ENCODE peak calls at places on chromosomes 5 and 9, in eight cellular contexts. Z, O, Y, C, J, Q, X and A are unnamed samples.

GRCh38 chr5:73454379-73455036 is 5.9 kb upstream of the FOXD1 start:
- DNase-seq in Z (no peak), O (peak), Y (peak), C (no peak), J (peak), Q (no peak), X (peak), A (peak)

GRCh38 chr9:2299843-2300205 is 284.7 kb downstream of the SMARCA2 start:
- DNase-seq in Z (no peak), O (no peak), Y (no peak), C (no peak), J (no peak), Q (no peak), X (no peak), A (no peak)

GRCh38 chr5:51347704-51348103 is 35.5 kb upstream of the ISL1 start:
- DNase-seq in Z (no peak), O (no peak), Y (no peak), C (no peak), J (no peak), Q (no peak), X (peak), A (peak)

GRCh38 chr9:133589454-133590227 is 19.5 kb downstream of the FAM163B start:
- DNase-seq in Z (peak), O (no peak), Y (no peak), C (no peak), J (no peak), Q (no peak), X (peak), A (peak)

GRCh38 chr5:176895350-176895749 is 3.8 kb downstream of the HK3 start:
- DNase-seq in Z (no peak), O (no peak), Y (no peak), C (no peak), J (no peak), Q (no peak), X (no peak), A (no peak)

GRCh38 chr5:159786901-159787691 is 129.2 kb upstream of the ADRA1B start:
- DNase-seq in Z (no peak), O (no peak), Y (peak), C (peak), J (peak), Q (peak), X (no peak), A (no peak)

GRCh38 chr9:135012166-135012565 is 75.3 kb upstream of the OLFM1 start:
- DNase-seq in Z (no peak), O (no peak), Y (no peak), C (no peak), J (no peak), Q (no peak), X (no peak), A (no peak)

GRCh38 chr5:56837386-56837785 is 22.0 kb downstream of the MAP3K1 start:
- DNase-seq in Z (no peak), O (no peak), Y (no peak), C (no peak), J (no peak), Q (no peak), X (no peak), A (no peak)

GRCh38 chr5:161498531-161498930 is 48.0 kb downstream of the GABRB2 start:
- DNase-seq in Z (no peak), O (no peak), Y (no peak), C (no peak), J (no peak), Q (no peak), X (no peak), A (no peak)

GRCh38 chr5:170809551-170809950 is 26.0 kb downstream of the GABRP start:
- DNase-seq in Z (no peak), O (peak), Y (no peak), C (no peak), J (peak), Q (no peak), X (peak), A (peak)

GRCh38 chr5:54889826-54890225 is 95.6 kb downstream of the ESM1 start:
- DNase-seq in Z (no peak), O (no peak), Y (no peak), C (no peak), J (no peak), Q (no peak), X (peak), A (peak)

GRCh38 chr5:173925449-173926071 is 37.4 kb downstream of the CPEB4 start:
- DNase-seq in Z (peak), O (no peak), Y (no peak), C (peak), J (no peak), Q (no peak), X (peak), A (peak)

GRCh38 chr9:87270241-87271234 is 227.1 kb upstream of the DAPK1 start:
- DNase-seq in Z (no peak), O (no peak), Y (no peak), C (peak), J (peak), Q (no peak), X (no peak), A (peak)

GRCh38 chr5:80193421-80193820 is 62.4 kb downstream of the SERINC5 start:
- DNase-seq in Z (no peak), O (no peak), Y (no peak), C (no peak), J (no peak), Q (no peak), X (no peak), A (no peak)

GRCh38 chr9:631596-631995 is 209.9 kb upstream of the DMRT1 start:
- DNase-seq in Z (no peak), O (no peak), Y (no peak), C (no peak), J (no peak), Q (no peak), X (no peak), A (peak)

GRCh38 chr9:127970401-127971313 is 10.1 kb downstream of the EEIG1 start:
- DNase-seq in Z (peak), O (no peak), Y (no peak), C (no peak), J (peak), Q (peak), X (no peak), A (no peak)

GRCh38 chr9:85479305-85479704 is 262.4 kb downstream of the AGTPBP1 start:
- DNase-seq in Z (no peak), O (no peak), Y (no peak), C (no peak), J (no peak), Q (no peak), X (no peak), A (no peak)

GRCh38 chr5:142783601-142784291 is 13.6 kb downstream of the ARHGAP26 start:
- DNase-seq in Z (no peak), O (no peak), Y (no peak), C (peak), J (peak), Q (peak), X (no peak), A (peak)

GRCh38 chr9:106438928-106439327 is 424.0 kb upstream of the ZNF462 start:
- DNase-seq in Z (no peak), O (no peak), Y (no peak), C (no peak), J (no peak), Q (no peak), X (no peak), A (no peak)

GRCh38 chr9:73643379-73644013 is 491.8 kb downstream of the ANXA1 start:
- DNase-seq in Z (no peak), O (no peak), Y (no peak), C (no peak), J (no peak), Q (no peak), X (peak), A (no peak)

GRCh38 chr9:137744632-137745183 is 125.9 kb downstream of the EHMT1 start:
- DNase-seq in Z (no peak), O (no peak), Y (no peak), C (no peak), J (no peak), Q (no peak), X (no peak), A (no peak)

GRCh38 chr5:123708074-123708806 is 196.3 kb downstream of the CSNK1G3 start:
- DNase-seq in Z (no peak), O (no peak), Y (no peak), C (peak), J (no peak), Q (no peak), X (peak), A (peak)

GRCh38 chr9:71793386-71794105 is 25.2 kb upstream of the CEMIP2 start:
- DNase-seq in Z (no peak), O (no peak), Y (no peak), C (no peak), J (no peak), Q (no peak), X (peak), A (no peak)

GRCh38 chr5:34499001-34499734 is 157.0 kb upstream of the RAI14 start:
- DNase-seq in Z (no peak), O (no peak), Y (no peak), C (no peak), J (no peak), Q (no peak), X (peak), A (no peak)

GRCh38 chr5:65103674-65104035 is 334.9 kb downstream of the CWC27 start:
- DNase-seq in Z (no peak), O (no peak), Y (no peak), C (no peak), J (peak), Q (no peak), X (no peak), A (no peak)

GRCh38 chr9:94941211-94941875 is 214.8 kb downstream of the AOPEP start:
- DNase-seq in Z (no peak), O (no peak), Y (no peak), C (no peak), J (no peak), Q (no peak), X (peak), A (no peak)

GRCh38 chr5:99141534-99142135 is 212.8 kb upstream of the CHD1 start:
- DNase-seq in Z (no peak), O (no peak), Y (no peak), C (no peak), J (peak), Q (no peak), X (peak), A (no peak)

GRCh38 chr5:153798830-153799229 is 239.9 kb downstream of the FAM114A2 start:
- DNase-seq in Z (no peak), O (no peak), Y (no peak), C (no peak), J (no peak), Q (no peak), X (no peak), A (no peak)

GRCh38 chr5:92328584-92329259 is 945.6 kb upstream of the ARRDC3 start:
- DNase-seq in Z (no peak), O (no peak), Y (no peak), C (no peak), J (no peak), Q (no peak), X (no peak), A (no peak)

GRCh38 chr5:54525692-54526091 is 8.1 kb downstream of the SNX18 start:
- DNase-seq in Z (no peak), O (no peak), Y (no peak), C (no peak), J (no peak), Q (no peak), X (no peak), A (no peak)

GRCh38 chr5:16467363-16468219 is 2.0 kb upstream of the ZNF622 start:
- DNase-seq in Z (no peak), O (no peak), Y (no peak), C (no peak), J (no peak), Q (no peak), X (no peak), A (no peak)

GRCh38 chr5:172436078-172436873 is 18.0 kb downstream of the SH3PXD2B start:
- DNase-seq in Z (no peak), O (no peak), Y (no peak), C (no peak), J (no peak), Q (peak), X (no peak), A (no peak)

GRCh38 chr5:133840168-133840567 is 128.3 kb downstream of the C5orf15 start:
- DNase-seq in Z (no peak), O (no peak), Y (no peak), C (no peak), J (no peak), Q (no peak), X (no peak), A (no peak)

GRCh38 chr5:172417983-172418630 is 36.2 kb downstream of the SH3PXD2B start:
- DNase-seq in Z (no peak), O (peak), Y (peak), C (peak), J (peak), Q (peak), X (peak), A (peak)

GRCh38 chr5:132408456-132408855 is 38.9 kb downstream of the SLC22A5 start:
- DNase-seq in Z (no peak), O (no peak), Y (no peak), C (no peak), J (no peak), Q (no peak), X (no peak), A (no peak)

GRCh38 chr5:102998224-102998623 is 121.7 kb downstream of the GIN1 start:
- DNase-seq in Z (no peak), O (no peak), Y (no peak), C (no peak), J (no peak), Q (no peak), X (no peak), A (no peak)

GRCh38 chr5:179255527-179256228 is 89.6 kb downstream of the ADAMTS2 start:
- DNase-seq in Z (no peak), O (no peak), Y (no peak), C (no peak), J (peak), Q (peak), X (no peak), A (no peak)

GRCh38 chr5:56269216-56269927 is 36.2 kb upstream of the ANKRD55 start:
- DNase-seq in Z (no peak), O (no peak), Y (no peak), C (no peak), J (no peak), Q (no peak), X (peak), A (no peak)

GRCh38 chr9:133725886-133726285 is 12.3 kb downstream of the SARDH start:
- DNase-seq in Z (no peak), O (peak), Y (peak), C (no peak), J (no peak), Q (peak), X (no peak), A (no peak)

GRCh38 chr9:116387934-116388714 is 234.5 kb downstream of the PAPPA start:
- DNase-seq in Z (no peak), O (no peak), Y (no peak), C (no peak), J (no peak), Q (no peak), X (no peak), A (peak)

GRCh38 chr9:116391306-116391900 is 237.8 kb downstream of the PAPPA start:
- DNase-seq in Z (no peak), O (no peak), Y (no peak), C (no peak), J (no peak), Q (no peak), X (no peak), A (no peak)

GRCh38 chr9:116389546-116390305 is 236.1 kb downstream of the PAPPA start:
- DNase-seq in Z (no peak), O (no peak), Y (no peak), C (no peak), J (no peak), Q (no peak), X (no peak), A (no peak)

GRCh38 chr9:116394070-116394469 is 240.5 kb downstream of the PAPPA start:
- DNase-seq in Z (no peak), O (no peak), Y (no peak), C (no peak), J (no peak), Q (no peak), X (no peak), A (no peak)

DNA sequence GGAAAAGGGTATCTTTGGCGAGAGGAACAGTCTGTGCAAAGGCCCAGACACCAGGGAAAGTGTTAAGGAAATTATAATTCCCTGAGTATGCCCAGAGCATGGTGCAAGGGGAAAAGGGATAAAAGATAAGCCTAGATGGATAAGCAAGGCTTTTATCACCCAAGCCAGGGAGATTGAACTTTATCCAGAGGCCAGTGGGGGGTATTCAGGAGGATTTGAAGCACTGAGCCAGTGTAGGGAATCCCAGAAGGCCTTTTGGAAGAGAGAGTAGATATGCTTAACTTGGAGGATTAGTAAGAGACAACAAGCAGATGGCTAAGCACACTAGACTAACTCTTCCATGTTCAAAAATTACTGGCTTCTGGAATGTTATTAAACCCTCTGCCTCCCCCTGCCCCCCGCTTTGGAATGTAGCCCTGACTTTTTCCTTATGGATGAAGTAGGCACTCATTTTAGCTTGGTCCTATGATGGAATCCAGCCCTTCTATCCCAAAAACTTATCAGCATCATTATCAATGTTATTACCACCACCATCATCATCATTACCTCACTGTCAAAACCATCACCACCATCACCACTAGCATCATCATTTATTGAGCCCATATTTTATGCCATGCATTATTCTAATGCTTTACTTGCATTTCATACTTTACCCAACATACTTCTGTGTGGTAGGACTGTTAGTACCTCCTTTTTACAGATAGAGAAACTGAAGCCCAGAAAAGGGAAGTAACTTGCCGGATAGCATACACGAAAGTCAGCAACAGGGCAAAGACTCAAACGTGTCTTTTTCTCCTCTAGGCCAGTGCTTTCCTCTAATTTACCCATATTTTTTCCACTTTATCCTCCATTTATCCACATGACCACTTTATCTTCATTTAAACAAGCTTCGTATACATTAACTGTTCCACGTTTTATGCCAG is 237.0 kb downstream of the PAPPA start:
- DNase-seq in Z (no peak), O (no peak), Y (no peak), C (no peak), J (no peak), Q (no peak), X (no peak), A (peak)
- H3K4me3 ChIP-seq in Z (no peak), O (no peak), Y (no peak), C (no peak), J (no peak), Q (no peak), X (no peak), A (no peak)

GRCh38 chr9:124296800-124297552 is 39.2 kb downstream of the NEK6 start:
- DNase-seq in Z (no peak), O (no peak), Y (no peak), C (no peak), J (no peak), Q (no peak), X (no peak), A (peak)

GRCh38 chr9:124298646-124299235 is 41.0 kb downstream of the NEK6 start:
- DNase-seq in Z (no peak), O (no peak), Y (no peak), C (no peak), J (no peak), Q (no peak), X (no peak), A (peak)

GRCh38 chr9:124299519-124300090 is 41.9 kb downstream of the NEK6 start:
- DNase-seq in Z (no peak), O (no peak), Y (no peak), C (no peak), J (no peak), Q (no peak), X (no peak), A (no peak)

GRCh38 chr9:124297553-124297905 is 39.8 kb downstream of the NEK6 start:
- DNase-seq in Z (no peak), O (peak), Y (peak), C (peak), J (peak), Q (peak), X (peak), A (peak)

GRCh38 chr9:124297915-124298645 is 40.3 kb downstream of the NEK6 start:
- DNase-seq in Z (no peak), O (no peak), Y (no peak), C (no peak), J (no peak), Q (no peak), X (no peak), A (no peak)
- H3K27ac ChIP-seq in Z (no peak), O (peak), Y (peak), C (no peak), J (no peak), Q (peak), X (peak), A (peak)

GRCh38 chr9:114099523-114100270 is 605 bp upstream of the KIF12 start:
- DNase-seq in Z (no peak), O (no peak), Y (no peak), C (no peak), J (no peak), Q (no peak), X (no peak), A (no peak)

GRCh38 chr9:114097613-114098020 is 1.5 kb downstream of the KIF12 start:
- DNase-seq in Z (no peak), O (peak), Y (no peak), C (no peak), J (no peak), Q (no peak), X (no peak), A (no peak)

GRCh38 chr9:114098660-114099522 is at the start of gene KIF12:
- DNase-seq in Z (peak), O (peak), Y (peak), C (no peak), J (no peak), Q (no peak), X (peak), A (no peak)

GRCh38 chr9:114096866-114097612 is 2.1 kb downstream of the KIF12 start:
- DNase-seq in Z (no peak), O (no peak), Y (no peak), C (no peak), J (no peak), Q (no peak), X (no peak), A (no peak)

DNA sequence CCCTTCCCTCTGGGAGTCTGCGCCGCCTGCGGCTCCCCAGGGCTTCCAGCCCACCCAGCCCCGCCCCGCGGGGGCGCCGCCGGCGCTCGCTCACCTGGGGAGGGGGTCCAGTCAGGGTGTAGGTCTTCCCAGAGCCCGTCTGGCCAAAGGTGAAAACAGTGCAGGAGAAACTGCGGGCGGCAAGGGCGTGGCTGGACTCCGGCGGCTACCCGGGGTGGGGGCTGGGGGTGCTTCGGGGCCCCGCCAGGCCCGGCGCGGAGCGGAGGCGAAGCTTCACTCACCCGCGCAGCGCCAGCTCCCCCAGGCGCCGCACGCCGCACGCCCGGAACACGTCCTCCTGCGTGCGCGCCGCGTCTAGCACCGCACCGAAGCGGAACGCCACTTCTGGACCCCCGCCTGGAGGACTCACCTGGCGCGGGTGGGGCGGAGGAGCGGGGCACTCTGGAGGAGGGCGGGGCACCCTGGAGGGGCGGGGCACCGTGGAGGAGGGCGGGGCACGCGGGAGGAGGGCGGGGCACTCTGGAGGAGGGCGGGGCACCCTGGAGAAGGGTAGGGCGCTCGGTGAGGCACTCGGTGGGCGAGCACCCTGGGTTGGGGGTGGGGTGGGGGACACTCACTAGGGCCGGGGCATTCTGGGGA is 952 bp downstream of the KIF12 start:
- DNase-seq in Z (peak), O (peak), Y (no peak), C (no peak), J (peak), Q (no peak), X (peak), A (no peak)
- H3K4me3 ChIP-seq in Z (no peak), O (peak), Y (peak), C (peak), J (peak), Q (peak), X (peak), A (no peak)

GRCh38 chr9:79889325-79889724 is 317.6 kb downstream of the TLE4 start:
- DNase-seq in Z (no peak), O (no peak), Y (no peak), C (no peak), J (no peak), Q (no peak), X (no peak), A (no peak)
- H3K27ac ChIP-seq in Z (no peak), O (no peak), Y (no peak), C (no peak), J (no peak), Q (no peak), X (no peak), A (no peak)